ENCODE peak calls at places on chromosomes 12 and 14, in eight cellular contexts. N is upper lobe of left lung, Q is transverse colon, G is H1, R is pancreas, O is RWPE2, B is heart right ventricle, T is left lung. V is an unnamed sample. For H3K4me1, the result is how much of the 10 kb centered on the place peaks cover.

GRCh38 chr12:2451025-2451424 is 343.7 kb upstream of the FKBP4 start:
- DNase-seq in T (no peak), G (no peak), Q (no peak), R (no peak), B (no peak), N (no peak), O (no peak), V (no peak)

GRCh38 chr14:63727736-63728728 is at the start of gene SGPP1:
- DNase-seq in Q (peak), B (peak), T (peak), O (peak), G (peak), N (peak), R (peak), V (peak)

GRCh38 chr12:95323204-95323603 is 105.6 kb downstream of the VEZT start:
- DNase-seq in T (no peak), N (no peak), G (no peak), B (no peak), Q (no peak), O (no peak), R (no peak), V (no peak)

GRCh38 chr12:53940448-53941014 is 1.9 kb downstream of the HOXC13 start:
- DNase-seq in Q (no peak), T (no peak), O (no peak), N (no peak), B (no peak), G (peak), R (no peak), V (no peak)

GRCh38 chr12:53048033-53048779 is 1.7 kb upstream of the TNS2 start:
- DNase-seq in B (peak), G (no peak), N (peak), Q (peak), R (peak), O (peak), T (peak), V (no peak)

GRCh38 chr12:59268295-59268809 is 327.5 kb upstream of the SLC16A7 start:
- DNase-seq in B (no peak), G (no peak), N (no peak), T (no peak), R (peak), O (no peak), Q (no peak), V (no peak)

GRCh38 chr14:83799230-83799629 is 1730.7 kb upstream of the FLRT2 start:
- DNase-seq in B (no peak), Q (no peak), N (no peak), G (no peak), R (no peak), O (no peak), T (no peak), V (no peak)

GRCh38 chr12:95700316-95700785 is 90.2 kb downstream of the NTN4 start:
- DNase-seq in O (no peak), R (no peak), G (no peak), Q (no peak), N (no peak), B (no peak), T (no peak), V (no peak)

GRCh38 chr12:25433024-25433423 is 120.1 kb downstream of the LMNTD1 start:
- DNase-seq in G (no peak), O (no peak), Q (no peak), T (no peak), R (no peak), B (no peak), N (no peak), V (no peak)

GRCh38 chr14:103128631-103129300 is 5.5 kb downstream of the TNFAIP2 start:
- DNase-seq in N (no peak), G (no peak), R (peak), T (no peak), Q (no peak), O (peak), B (no peak), V (no peak)

GRCh38 chr14:74660167-74660566 is 48.1 kb upstream of the LTBP2 start:
- DNase-seq in G (no peak), O (no peak), T (no peak), Q (no peak), N (no peak), R (no peak), B (no peak), V (no peak)

GRCh38 chr12:104873374-104873773 is 84.7 kb downstream of the SLC41A2 start:
- DNase-seq in G (no peak), Q (no peak), T (no peak), B (no peak), R (no peak), O (no peak), N (no peak), V (peak)

GRCh38 chr12:47032644-47033043 is 46.8 kb upstream of the PCED1B start:
- DNase-seq in G (no peak), B (peak), O (no peak), Q (no peak), N (no peak), R (no peak), T (no peak), V (peak)

GRCh38 chr14:105491366-105492006 is 440 bp downstream of the TEDC1 start:
- DNase-seq in Q (peak), B (peak), O (no peak), R (peak), G (peak), N (peak), T (peak), V (peak)

GRCh38 chr12:104457746-104458644 is 1.2 kb downstream of the CHST11 start:
- DNase-seq in B (peak), T (peak), G (peak), O (no peak), Q (peak), N (peak), R (peak), V (no peak)

GRCh38 chr14:105333613-105334364 is 19.2 kb downstream of the PACS2 start:
- DNase-seq in Q (no peak), R (no peak), N (no peak), G (no peak), O (peak), B (no peak), T (no peak), V (no peak)

GRCh38 chr12:65946419-65946818 is 122.1 kb downstream of the HMGA2 start:
- DNase-seq in B (no peak), N (no peak), T (no peak), R (no peak), G (no peak), O (no peak), Q (no peak), V (no peak)

GRCh38 chr14:95547626-95548327 is 12.9 kb downstream of the GLRX5 start:
- DNase-seq in R (no peak), T (no peak), B (no peak), G (no peak), Q (no peak), N (no peak), O (no peak), V (no peak)

GRCh38 chr12:50458606-50459005 is 46.2 kb upstream of the DIP2B start:
- DNase-seq in B (no peak), O (no peak), Q (no peak), N (no peak), G (no peak), R (no peak), T (no peak), V (no peak)

GRCh38 chr12:52277486-52278245 is 3.2 kb downstream of the KRT86 start:
- DNase-seq in G (no peak), R (no peak), Q (no peak), T (no peak), O (no peak), B (no peak), N (no peak), V (no peak)

GRCh38 chr14:103334644-103335603 is 887 bp downstream of the EIF5 start:
- DNase-seq in T (peak), R (peak), B (peak), G (no peak), O (peak), N (peak), Q (peak), V (peak)

GRCh38 chr14:104118006-104118844 is 20.2 kb upstream of the KIF26A start:
- DNase-seq in N (no peak), R (peak), Q (peak), T (no peak), G (peak), O (peak), B (no peak), V (no peak)

GRCh38 chr14:76922599-76922998 is 96.4 kb downstream of the LRRC74A start:
- DNase-seq in Q (no peak), G (no peak), T (no peak), B (no peak), O (no peak), R (no peak), N (no peak), V (peak)

DNA sequence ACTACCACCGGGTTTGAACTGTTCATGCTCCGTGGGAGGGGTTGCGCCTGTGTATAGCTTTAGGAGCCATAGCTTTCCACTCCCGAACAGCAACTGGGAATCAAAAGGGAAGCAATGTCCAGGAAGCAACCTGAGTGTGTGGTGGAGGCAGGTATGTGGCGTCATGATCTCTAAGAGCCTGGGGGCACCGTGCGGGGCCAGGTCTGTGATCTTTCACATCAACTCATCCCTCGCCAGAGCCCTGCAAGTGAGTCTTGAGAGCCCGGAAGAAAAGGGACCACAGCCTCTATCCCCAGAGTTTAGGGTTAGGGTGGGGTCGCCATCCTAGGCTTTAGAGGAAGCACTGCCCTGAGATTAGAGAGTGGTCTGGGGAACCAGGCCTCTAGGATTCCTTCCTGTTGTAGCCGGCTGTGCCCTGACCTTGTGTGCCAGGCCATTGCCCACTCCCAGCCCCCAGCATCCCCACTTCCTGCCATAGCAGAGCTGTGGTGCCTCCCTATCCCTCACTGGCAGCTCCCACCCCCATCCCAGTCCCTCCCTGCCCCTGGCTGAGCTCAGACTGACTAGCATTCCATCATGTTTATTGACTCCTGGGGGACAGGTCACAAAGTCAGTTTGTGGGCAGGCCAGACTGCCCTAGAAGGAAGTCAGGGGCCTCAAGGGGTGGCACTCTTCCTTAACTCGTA is 733 bp upstream of the ADCY4 start:
- DNase-seq in O (no peak), G (no peak), N (no peak), R (no peak), T (no peak), B (no peak), Q (no peak), V (no peak)
- H3K4me1 ChIP-seq in O (under half), G (under half), N (half or more), R (under half), T (half or more), B (under half), Q (under half), V (under half)

GRCh38 chr14:39469094-39469710 is 37.0 kb upstream of the FBXO33 start:
- DNase-seq in G (peak), O (no peak), T (no peak), B (no peak), N (peak), Q (peak), R (no peak), V (peak)

GRCh38 chr14:39472078-39472477 is 39.8 kb upstream of the FBXO33 start:
- DNase-seq in N (no peak), R (no peak), Q (no peak), O (no peak), T (no peak), G (no peak), B (no peak), V (no peak)

GRCh38 chr14:39467889-39468524 is 35.8 kb upstream of the FBXO33 start:
- DNase-seq in Q (no peak), T (no peak), B (no peak), R (no peak), O (no peak), G (peak), N (peak), V (peak)
- TF ChIP-seq CTCF in Q (no peak), T (no peak), B (no peak), R (no peak), O (peak), G (peak), N (no peak), V (peak)

GRCh38 chr12:114665411-114666181 is 18.4 kb downstream of the TBX3 start:
- DNase-seq in G (peak), B (no peak), O (no peak), N (no peak), T (no peak), R (no peak), Q (no peak), V (no peak)
- H3K4me3 ChIP-seq in G (peak), B (no peak), O (no peak), N (no peak), T (no peak), R (no peak), Q (peak), V (peak)

DNA sequence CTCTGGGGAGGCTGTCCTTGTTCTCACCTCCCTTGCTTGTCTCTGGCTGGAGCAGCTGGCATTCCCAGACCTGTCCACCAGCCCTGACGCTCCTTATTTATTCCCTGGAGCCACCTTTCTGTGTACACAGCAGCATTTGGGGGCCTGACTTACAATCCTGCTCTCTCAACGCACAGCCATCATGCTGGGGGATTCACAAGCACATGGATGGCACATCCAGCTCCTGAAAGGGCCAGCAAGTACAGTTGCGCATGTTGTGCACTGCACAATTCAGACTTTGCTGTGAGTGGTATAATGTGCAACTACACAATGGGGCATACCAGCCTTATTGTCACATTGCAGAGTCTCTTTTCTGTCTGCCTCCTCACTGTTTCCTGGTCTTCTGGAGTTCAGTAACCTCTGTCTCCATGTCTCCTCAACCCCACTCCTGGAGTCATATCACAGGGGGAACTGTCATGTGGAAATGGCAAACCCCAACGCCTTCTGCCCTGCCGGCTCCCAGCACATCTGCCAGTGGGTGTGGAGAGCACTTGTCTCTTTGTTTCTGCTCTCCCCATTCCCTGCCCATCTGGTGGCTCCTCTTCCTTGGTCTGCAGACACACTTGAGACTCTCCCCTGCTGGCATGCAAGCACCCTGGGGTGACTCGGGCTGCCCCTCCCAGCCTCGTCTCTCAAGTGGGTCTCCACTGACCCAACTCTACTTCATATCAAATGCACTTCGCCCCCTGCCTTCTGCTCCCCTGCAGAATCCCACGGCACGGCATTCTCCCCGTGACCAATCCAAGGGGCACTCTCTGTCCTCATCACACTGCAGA is 41.2 kb upstream of the MEG3 start:
- DNase-seq in G (no peak), B (no peak), N (no peak), R (no peak), O (peak), Q (no peak), T (no peak), V (no peak)
- H3K4me1 ChIP-seq in G (under half), B (under half), N (under half), R (under half), O (under half), Q (under half), T (under half), V (under half)

V was measured in cardiac muscle cell.